ENCODE peak calls at places on chromosomes 1 and 21, in eight cellular contexts. Z, P, C, Y, E, K, N and Q are unnamed samples.

GRCh38 chr1:231679109-231679508 is 52.5 kb downstream of the DISC1 start:
- DNase-seq in Z (no peak), P (no peak), C (no peak), Y (no peak), E (no peak), K (no peak), N (no peak), Q (no peak)

GRCh38 chr1:214864896-214865688 is 217.4 kb upstream of the KCNK2 start:
- DNase-seq in Z (no peak), P (peak), C (no peak), Y (peak), E (no peak), K (no peak), N (no peak), Q (no peak)

GRCh38 chr1:241985787-241986186 is 13.1 kb downstream of the MAP1LC3C start:
- DNase-seq in Z (no peak), P (peak), C (no peak), Y (no peak), E (peak), K (no peak), N (no peak), Q (peak)

GRCh38 chr21:41767606-41768370 is 936 bp upstream of the RIPK4 start:
- DNase-seq in Z (no peak), P (peak), C (no peak), Y (no peak), E (peak), K (no peak), N (no peak), Q (no peak)

GRCh38 chr1:40184193-40184592 is 23.0 kb downstream of the RLF start:
- DNase-seq in Z (no peak), P (no peak), C (no peak), Y (no peak), E (no peak), K (no peak), N (no peak), Q (no peak)

GRCh38 chr1:6378096-6378746 is 15.3 kb downstream of the ACOT7 start:
- DNase-seq in Z (no peak), P (no peak), C (no peak), Y (no peak), E (no peak), K (no peak), N (no peak), Q (no peak)

GRCh38 chr1:9715536-9716226 is 64.2 kb downstream of the PIK3CD start:
- DNase-seq in Z (no peak), P (no peak), C (no peak), Y (no peak), E (no peak), K (no peak), N (no peak), Q (no peak)

GRCh38 chr1:54358503-54359168 is 47.6 kb downstream of the SSBP3 start:
- DNase-seq in Z (no peak), P (no peak), C (no peak), Y (no peak), E (no peak), K (no peak), N (no peak), Q (no peak)

GRCh38 chr1:241356519-241357365 is at the start of gene RGS7:
- DNase-seq in Z (no peak), P (peak), C (peak), Y (peak), E (peak), K (no peak), N (no peak), Q (peak)

GRCh38 chr21:37927711-37928110 is 11.5 kb upstream of the KCNJ6 start:
- DNase-seq in Z (no peak), P (peak), C (no peak), Y (no peak), E (no peak), K (no peak), N (no peak), Q (no peak)

GRCh38 chr1:215845224-215845902 is 278.3 kb downstream of the KCTD3 start:
- DNase-seq in Z (no peak), P (peak), C (no peak), Y (peak), E (peak), K (no peak), N (no peak), Q (no peak)

GRCh38 chr1:151175036-151175741 is 592 bp downstream of the TMOD4 start:
- DNase-seq in Z (no peak), P (no peak), C (no peak), Y (no peak), E (no peak), K (no peak), N (no peak), Q (no peak)

GRCh38 chr1:57843760-57844159 is 419.9 kb upstream of the DAB1 start:
- DNase-seq in Z (no peak), P (peak), C (no peak), Y (no peak), E (no peak), K (no peak), N (no peak), Q (no peak)

GRCh38 chr1:31830065-31830464 is 14.2 kb upstream of the SPOCD1 start:
- DNase-seq in Z (no peak), P (no peak), C (no peak), Y (no peak), E (no peak), K (no peak), N (no peak), Q (no peak)

GRCh38 chr1:5819391-5820025 is 172.7 kb downstream of the NPHP4 start:
- DNase-seq in Z (no peak), P (no peak), C (no peak), Y (no peak), E (no peak), K (no peak), N (no peak), Q (no peak)

GRCh38 chr1:156060937-156061636 is at the start of gene RAB25:
- DNase-seq in Z (no peak), P (peak), C (peak), Y (no peak), E (no peak), K (no peak), N (no peak), Q (no peak)

GRCh38 chr1:230169454-230170152 is 102.6 kb downstream of the GALNT2 start:
- DNase-seq in Z (no peak), P (no peak), C (no peak), Y (no peak), E (no peak), K (no peak), N (no peak), Q (no peak)

GRCh38 chr1:66831529-66832239 is 30.6 kb upstream of the INSL5 start:
- DNase-seq in Z (no peak), P (peak), C (no peak), Y (no peak), E (no peak), K (no peak), N (no peak), Q (no peak)

GRCh38 chr1:47190807-47191206 is 971 bp upstream of the PDZK1IP1 start:
- DNase-seq in Z (no peak), P (no peak), C (no peak), Y (no peak), E (no peak), K (no peak), N (no peak), Q (no peak)

GRCh38 chr1:33624991-33625870 is 152.8 kb downstream of the ZSCAN20 start:
- DNase-seq in Z (no peak), P (no peak), C (no peak), Y (no peak), E (no peak), K (no peak), N (no peak), Q (no peak)

GRCh38 chr1:196309386-196309785 is 298.9 kb downstream of the KCNT2 start:
- DNase-seq in Z (no peak), P (peak), C (no peak), Y (peak), E (peak), K (no peak), N (no peak), Q (no peak)

GRCh38 chr1:8939362-8939995 is 6.2 kb upstream of the CA6 start:
- DNase-seq in Z (no peak), P (peak), C (no peak), Y (no peak), E (peak), K (no peak), N (no peak), Q (no peak)

GRCh38 chr1:224635356-224635755 is 19.2 kb downstream of the CNIH3 start:
- DNase-seq in Z (no peak), P (peak), C (no peak), Y (no peak), E (no peak), K (no peak), N (no peak), Q (no peak)

GRCh38 chr1:161019767-161020572 is 982 bp downstream of the F11R start:
- DNase-seq in Z (no peak), P (peak), C (no peak), Y (no peak), E (no peak), K (no peak), N (no peak), Q (no peak)

GRCh38 chr1:44723496-44724407 is 7.2 kb downstream of the RNU5D-1 start:
- DNase-seq in Z (no peak), P (no peak), C (no peak), Y (no peak), E (no peak), K (no peak), N (no peak), Q (no peak)

GRCh38 chr1:15214507-15214906 is 32.5 kb upstream of the FHAD1 start:
- DNase-seq in Z (peak), P (no peak), C (no peak), Y (peak), E (no peak), K (no peak), N (no peak), Q (no peak)

GRCh38 chr1:73899311-73899710 is 298.7 kb downstream of the LRRIQ3 start:
- DNase-seq in Z (no peak), P (no peak), C (no peak), Y (no peak), E (no peak), K (no peak), N (no peak), Q (no peak)

GRCh38 chr1:203408485-203409229 is 57.7 kb upstream of the FMOD start:
- DNase-seq in Z (peak), P (peak), C (no peak), Y (peak), E (peak), K (no peak), N (no peak), Q (no peak)

GRCh38 chr1:39407889-39408640 is 83.4 kb upstream of the BMP8A start:
- DNase-seq in Z (no peak), P (no peak), C (no peak), Y (no peak), E (peak), K (no peak), N (no peak), Q (no peak)